ENCODE peak calls at places on chromosomes 12 and 14, in six cellular contexts. M, P, Q, V, O and F are unnamed samples.
A peak's percentile ranks its signal among the peaks of the same experiment; 100 is the strongest.

GRCh38 chr12:83408841-83409240 is 722.1 kb downstream of the TMTC2 start:
- DNase-seq in M (no peak), V (no peak), Q (no peak), O (no peak), P (no peak), F (no peak)

GRCh38 chr14:87888136-87888999 is 104.6 kb downstream of the GALC start:
- DNase-seq in P (peak; percentile 46), V (no peak), M (peak; percentile 60), O (peak; percentile 19), Q (peak; percentile 29), F (peak; percentile 35)

GRCh38 chr14:92850492-92850891 is 56.4 kb downstream of the GOLGA5 start:
- DNase-seq in V (no peak), Q (no peak), P (no peak), O (no peak), M (no peak), F (no peak)

GRCh38 chr14:33061667-33062325 is 123.1 kb downstream of the NPAS3 start:
- DNase-seq in O (no peak), Q (no peak), V (no peak), P (no peak), M (no peak), F (no peak)

GRCh38 chr12:68001486-68002466 is 12.5 kb downstream of the IFNG-AS1 start:
- DNase-seq in Q (no peak), V (peak; percentile 14), M (no peak), O (no peak), P (no peak), F (peak; percentile 49)

GRCh38 chr12:10069099-10069498 is 29.7 kb downstream of the CLEC1A start:
- DNase-seq in V (no peak), P (no peak), Q (no peak), M (no peak), O (peak; percentile 57), F (no peak)

GRCh38 chr14:99658218-99658617 is 13.3 kb downstream of the HHIPL1 start:
- DNase-seq in M (no peak), P (no peak), O (no peak), Q (no peak), V (no peak), F (no peak)

GRCh38 chr12:121423682-121424631 is 24.0 kb downstream of the RNF34 start:
- DNase-seq in O (no peak), Q (no peak), M (no peak), V (no peak), P (no peak), F (no peak)

GRCh38 chr12:102197789-102198188 is at the start of gene PMCH:
- DNase-seq in V (no peak), Q (no peak), O (no peak), M (no peak), P (no peak), F (peak; percentile 57)

GRCh38 chr14:35531960-35532747 is 1.8 kb upstream of the INSM2 start:
- DNase-seq in O (no peak), Q (no peak), V (no peak), M (no peak), P (no peak), F (no peak)

GRCh38 chr14:106508216-106508615 is 981.8 kb downstream of the TMEM121 start:
- DNase-seq in V (no peak), P (no peak), O (no peak), M (no peak), Q (no peak), F (no peak)

GRCh38 chr14:65565948-65566347 is 153.4 kb downstream of the FUT8 start:
- DNase-seq in O (peak; percentile 2), P (no peak), V (no peak), Q (no peak), M (no peak), F (no peak)

GRCh38 chr14:69268763-69269162 is 8.8 kb downstream of the GALNT16 start:
- DNase-seq in P (no peak), V (no peak), M (no peak), O (no peak), Q (no peak), F (no peak)

GRCh38 chr14:76292561-76292960 is 83.4 kb upstream of the ESRRB start:
- DNase-seq in Q (no peak), M (no peak), P (no peak), V (no peak), O (no peak), F (no peak)

GRCh38 chr12:84033162-84033561 is 879.4 kb downstream of the SLC6A15 start:
- DNase-seq in P (no peak), V (no peak), Q (no peak), M (no peak), O (no peak), F (no peak)

GRCh38 chr12:132559652-132560420 is 50.5 kb downstream of the LRCOL1 start:
- DNase-seq in M (peak; percentile 61), P (no peak), V (peak; percentile 68), O (no peak), Q (peak; percentile 7), F (peak; percentile 64)

GRCh38 chr12:122841544-122842321 is 6.5 kb downstream of the HIP1R start:
- DNase-seq in M (no peak), Q (no peak), O (no peak), P (no peak), V (no peak), F (no peak)

GRCh38 chr12:73220951-73221350 is 948.8 kb downstream of the TRHDE start:
- DNase-seq in P (no peak), V (no peak), O (no peak), Q (no peak), M (no peak), F (no peak)

GRCh38 chr12:12979731-12980259 is 20.3 kb downstream of the HEBP1 start:
- DNase-seq in P (no peak), M (no peak), O (peak; percentile 64), Q (no peak), V (no peak), F (no peak)

GRCh38 chr14:104563191-104563741 is 16.3 kb upstream of the C14orf180 start:
- DNase-seq in Q (no peak), M (no peak), P (no peak), V (no peak), O (no peak), F (no peak)

GRCh38 chr12:1457901-1458300 is 136.5 kb downstream of the FBXL14 start:
- DNase-seq in M (no peak), Q (no peak), P (no peak), V (no peak), O (no peak), F (no peak)